ENCODE peak calls at places on chromosomes 11 and 22, in six cellular contexts. T is A172; F is aorta; B is kidney tubule cell; A is NCI-H2029 treated with DMSO at 0.1 percent for 48 hours; J is activated CD4-positive, alpha-beta T cell treated with anti-CD3 and anti-CD28 coated beads, Interleukin-2, amount 50 U/mL, for 48 hours. W is an unnamed sample.

GRCh38 chr11:120832609-120833221 is 191.2 kb upstream of the TBCEL start:
- DNase-seq in T (no peak), F (no peak), B (peak), A (no peak), J (no peak), W (no peak)

GRCh38 chr11:66892926-66893325 is 36.1 kb downstream of the LRFN4 start:
- DNase-seq in T (no peak), F (no peak), B (no peak), A (no peak), J (no peak), W (no peak)

GRCh38 chr11:36373040-36374010 is 77.2 kb downstream of the PRR5L start:
- DNase-seq in T (no peak), F (peak), B (peak), A (no peak), J (no peak), W (no peak)

GRCh38 chr11:71223081-71223405 is 29.3 kb downstream of the SHANK2 start:
- DNase-seq in T (no peak), F (no peak), B (no peak), A (no peak), J (no peak), W (no peak)

GRCh38 chr11:8392166-8392565 is 128.5 kb upstream of the LMO1 start:
- DNase-seq in T (no peak), F (no peak), B (no peak), A (no peak), J (no peak), W (no peak)

GRCh38 chr11:9138612-9139579 is 47.5 kb upstream of the SCUBE2 start:
- DNase-seq in T (peak), F (peak), B (peak), A (peak), J (peak), W (no peak)

GRCh38 chr22:20964090-20964798 is 2.8 kb upstream of the AIFM3 start:
- DNase-seq in T (no peak), F (no peak), B (no peak), A (no peak), J (no peak), W (no peak)

GRCh38 chr11:30984442-30984816 is 385.1 kb downstream of the DCDC1 start:
- DNase-seq in T (peak), F (no peak), B (peak), A (no peak), J (no peak), W (no peak)

GRCh38 chr22:50530857-50531545 is 1.2 kb upstream of the TYMP start:
- DNase-seq in T (no peak), F (peak), B (peak), A (no peak), J (peak), W (peak)

GRCh38 chr22:47495102-47495501 is 732.7 kb downstream of the TBC1D22A start:
- DNase-seq in T (no peak), F (no peak), B (no peak), A (no peak), J (no peak), W (peak)

GRCh38 chr22:25134028-25134427 is 65.6 kb upstream of the CRYBB3 start:
- DNase-seq in T (no peak), F (no peak), B (no peak), A (peak), J (no peak), W (no peak)

GRCh38 chr22:16955081-16955480 is 52.9 kb downstream of the GAB4 start:
- DNase-seq in T (no peak), F (no peak), B (no peak), A (no peak), J (no peak), W (no peak)

GRCh38 chr11:35153280-35153679 is 14.3 kb downstream of the CD44 start:
- DNase-seq in T (no peak), F (no peak), B (no peak), A (no peak), J (no peak), W (no peak)

GRCh38 chr11:119461250-119461963 is 38.4 kb upstream of the THY1 start:
- DNase-seq in T (no peak), F (no peak), B (peak), A (no peak), J (no peak), W (no peak)

GRCh38 chr11:114125531-114125930 is 66.0 kb downstream of the ZBTB16 start:
- DNase-seq in T (no peak), F (no peak), B (no peak), A (no peak), J (no peak), W (no peak)

GRCh38 chr22:49044776-49045175 is 782.9 kb downstream of the BRD1 start:
- DNase-seq in T (no peak), F (peak), B (no peak), A (no peak), J (no peak), W (no peak)

GRCh38 chr11:59616396-59616982 is 915 bp upstream of the OSBP start:
- DNase-seq in T (no peak), F (no peak), B (no peak), A (peak), J (no peak), W (no peak)

GRCh38 chr22:37501610-37502341 is 15.6 kb upstream of the MFNG start:
- DNase-seq in T (peak), F (peak), B (peak), A (peak), J (no peak), W (no peak)

GRCh38 chr11:82854242-82854641 is 46.0 kb downstream of the PRCP start:
- DNase-seq in T (no peak), F (no peak), B (no peak), A (no peak), J (no peak), W (no peak)

GRCh38 chr11:78647266-78647915 is 72.7 kb upstream of the NARS2 start:
- DNase-seq in T (no peak), F (no peak), B (no peak), A (no peak), J (no peak), W (no peak)

GRCh38 chr11:69915501-69916250 is 96.5 kb upstream of the FGF3 start:
- DNase-seq in T (peak), F (peak), B (peak), A (peak), J (peak), W (peak)

GRCh38 chr22:30460147-30460546 is 11.7 kb downstream of the SEC14L3 start:
- DNase-seq in T (no peak), F (no peak), B (no peak), A (peak), J (no peak), W (no peak)

GRCh38 chr11:86919557-86920210 is 35.5 kb downstream of the FZD4 start:
- DNase-seq in T (peak), F (no peak), B (peak), A (peak), J (no peak), W (peak)

GRCh38 chr11:76598426-76598839 is 72.1 kb downstream of the LRRC32 start:
- DNase-seq in T (peak), F (peak), B (peak), A (no peak), J (peak), W (peak)

GRCh38 chr11:19595840-19596751 is 116.5 kb upstream of the NAV2 start:
- DNase-seq in T (peak), F (peak), B (peak), A (no peak), J (no peak), W (no peak)

GRCh38 chr11:92383430-92383829 is 158.8 kb downstream of the FAT3 start:
- DNase-seq in T (peak), F (no peak), B (peak), A (no peak), J (no peak), W (no peak)

GRCh38 chr11:47056261-47056915 is 119.8 kb downstream of the CSTPP1 start:
- DNase-seq in T (peak), F (no peak), B (no peak), A (no peak), J (no peak), W (no peak)

GRCh38 chr11:3095712-3096361 is 38.6 kb upstream of the CARS1 start:
- DNase-seq in T (peak), F (peak), B (peak), A (no peak), J (no peak), W (no peak)

GRCh38 chr11:31030375-31030774 is 339.2 kb downstream of the DCDC1 start:
- DNase-seq in T (no peak), F (no peak), B (no peak), A (no peak), J (no peak), W (no peak)